ENCODE peak calls at places on chromosomes 7 and 10, in seven cellular contexts. G is epithelial cell of proximal tubule; W is kidney epithelial cell; F is left kidney; P is CD4-positive, alpha-beta memory T cell; A is IMR-90; Y is mesendoderm. X is an unnamed sample.

GRCh38 chr10:116038259-116038658 is 234.7 kb downstream of the GFRA1 start:
- DNase-seq in G (peak; percentile 35), W (no peak), F (no peak), P (no peak), A (peak; percentile 24), Y (no peak), X (no peak)

GRCh38 chr10:121293121-121293520 is 305.1 kb downstream of the FGFR2 start:
- DNase-seq in G (no peak), W (no peak), F (peak; percentile 71), P (no peak), A (no peak), Y (no peak), X (no peak)

GRCh38 chr7:128876586-128876977 is 13.9 kb downstream of the ATP6V1F start:
- DNase-seq in G (no peak), W (no peak), F (no peak), P (no peak), A (no peak), Y (no peak), X (no peak)

GRCh38 chr10:89301231-89301630 is 615 bp upstream of the IFIT2 start:
- DNase-seq in G (no peak), W (no peak), F (peak; percentile 17), P (no peak), A (peak; percentile 43), Y (no peak), X (no peak)

GRCh38 chr7:150385240-150385830 is 6.2 kb downstream of the ZNF775 start:
- DNase-seq in G (no peak), W (no peak), F (no peak), P (no peak), A (no peak), Y (no peak), X (no peak)

GRCh38 chr10:126062132-126063032 is 166.0 kb downstream of the FANK1 start:
- DNase-seq in G (peak; percentile 93), W (peak; percentile 98), F (no peak), P (no peak), A (peak; percentile 98), Y (peak; percentile 22), X (no peak)

GRCh38 chr10:30980951-30981616 is 50.6 kb downstream of the ZNF438 start:
- DNase-seq in G (no peak), W (no peak), F (peak; percentile 16), P (no peak), A (peak; percentile 63), Y (no peak), X (peak; percentile 88)

GRCh38 chr10:73837072-73837471 is 25.7 kb upstream of the NDST2 start:
- DNase-seq in G (peak; percentile 52), W (no peak), F (no peak), P (no peak), A (peak; percentile 81), Y (no peak), X (no peak)

GRCh38 chr7:64625114-64626082 is 40.5 kb upstream of the ZNF107 start:
- DNase-seq in G (no peak), W (no peak), F (no peak), P (no peak), A (no peak), Y (peak; percentile 21), X (no peak)

GRCh38 chr7:9250876-9251275 is 817.5 kb downstream of the NXPH1 start:
- DNase-seq in G (no peak), W (no peak), F (no peak), P (no peak), A (no peak), Y (peak; percentile 72), X (no peak)

GRCh38 chr7:55063633-55064032 is 44.8 kb downstream of the EGFR start:
- DNase-seq in G (no peak), W (no peak), F (no peak), P (no peak), A (peak; percentile 78), Y (peak; percentile 4), X (no peak)

GRCh38 chr7:47147213-47147631 is 434.7 kb downstream of the TNS3 start:
- DNase-seq in G (peak; percentile 95), W (peak; percentile 88), F (no peak), P (no peak), A (no peak), Y (no peak), X (no peak)

GRCh38 chr10:123557366-123558108 is 108.6 kb upstream of the GPR26 start:
- DNase-seq in G (no peak), W (no peak), F (no peak), P (no peak), A (no peak), Y (no peak), X (no peak)

GRCh38 chr7:47067215-47067614 is 514.7 kb downstream of the TNS3 start:
- DNase-seq in G (no peak), W (no peak), F (no peak), P (no peak), A (no peak), Y (peak; percentile 3), X (no peak)

GRCh38 chr7:12834782-12835181 is 147.3 kb downstream of the ARL4A start:
- DNase-seq in G (no peak), W (no peak), F (no peak), P (no peak), A (no peak), Y (no peak), X (no peak)

GRCh38 chr10:95655571-95656290 is 780 bp downstream of the ALDH18A1 start:
- DNase-seq in G (no peak), W (no peak), F (peak; percentile 33), P (no peak), A (peak; percentile 50), Y (peak; percentile 41), X (no peak)

GRCh38 chr7:131040467-131040932 is 287.2 kb upstream of the MKLN1 start:
- DNase-seq in G (no peak), W (peak; percentile 29), F (peak; percentile 83), P (peak; percentile 68), A (peak; percentile 77), Y (peak; percentile 68), X (peak; percentile 3)

GRCh38 chr7:36904802-36905201 is 180.5 kb upstream of the AOAH start:
- DNase-seq in G (no peak), W (no peak), F (peak; percentile 58), P (no peak), A (no peak), Y (no peak), X (no peak)

GRCh38 chr7:103447073-103447960 is 1.3 kb upstream of the SLC26A5 start:
- DNase-seq in G (no peak), W (peak; percentile 1), F (peak; percentile 77), P (no peak), A (peak; percentile 62), Y (peak; percentile 87), X (peak; percentile 23)